ENCODE peak calls at places on chromosomes 4 and X, in six cellular contexts. W is nucleus accumbens, Z is SW480, N is pancreas, E is tibial artery, D is tibial nerve. O is an unnamed sample.

GRCh38 chr4:150986085-150986484 is 29.0 kb downstream of the LRBA start:
- DNase-seq in W (no peak), Z (no peak), N (no peak), E (no peak), D (no peak), O (no peak)

GRCh38 chrX:143634701-143635442 is 1.0 kb downstream of the SLITRK4 start:
- DNase-seq in W (no peak), Z (no peak), N (peak; percentile 64), E (no peak), D (no peak), O (no peak)

GRCh38 chrX:63281465-63281864 is 69.7 kb downstream of the SPIN4 start:
- DNase-seq in W (no peak), Z (no peak), N (no peak), E (no peak), D (no peak), O (no peak)

GRCh38 chrX:2707334-2707760 is 16.3 kb downstream of the CD99 start:
- DNase-seq in W (no peak), Z (peak; percentile 54), N (no peak), E (peak; percentile 81), D (peak; percentile 52), O (peak; percentile 94)

GRCh38 chrX:139826065-139827044 is 106.5 kb downstream of the ATP11C start:
- DNase-seq in W (no peak), Z (no peak), N (no peak), E (peak; percentile 19), D (no peak), O (peak; percentile 50)

GRCh38 chrX:46244451-46244850 is 300.8 kb downstream of the ZNF674 start:
- DNase-seq in W (no peak), Z (no peak), N (no peak), E (no peak), D (no peak), O (no peak)

GRCh38 chr4:113311047-113311446 is 261.6 kb downstream of the ANK2 start:
- DNase-seq in W (no peak), Z (no peak), N (no peak), E (no peak), D (no peak), O (no peak)

GRCh38 chr4:16496501-16496900 is 270.2 kb upstream of the TAPT1 start:
- DNase-seq in W (peak; percentile 5), Z (no peak), N (no peak), E (no peak), D (no peak), O (no peak)

GRCh38 chrX:154384284-154384892 is 5.3 kb downstream of the EMD start:
- DNase-seq in W (no peak), Z (no peak), N (no peak), E (no peak), D (no peak), O (no peak)

GRCh38 chr4:111641813-111642579 is 503.3 kb upstream of the FAM241A start:
- DNase-seq in W (peak; percentile 20), Z (peak; percentile 78), N (no peak), E (peak; percentile 64), D (no peak), O (peak; percentile 50)

O was measured in SJSA1.